ENCODE peak calls at places on chromosomes 4 and X, in ten cellular contexts. One of them, this sample, is unnamed.

GRCh38 chrX:119885554-119886428 is 9.9 kb upstream of the AKAP14 start:
- DNase-seq in neural crest cell: no peak
- DNase-seq in MCF 10A: peak; percentile 20
- DNase-seq in foreskin fibroblast: no peak
- DNase-seq in upper lobe of right lung: no peak
- DNase-seq in nephron progenitor cell: no peak
- DNase-seq in WTC11: no peak
- DNase-seq in psoas muscle: no peak
- DNase-seq in GM12865: peak; percentile 3
- DNase-seq in endodermal cell: no peak
- DNase-seq in this sample: no peak

GRCh38 chrX:9765737-9766098 is at the start of gene GPR143:
- DNase-seq in neural crest cell: no peak
- DNase-seq in MCF 10A: no peak
- DNase-seq in foreskin fibroblast: no peak
- DNase-seq in upper lobe of right lung: no peak
- DNase-seq in nephron progenitor cell: peak; percentile 23
- DNase-seq in WTC11: peak; percentile 36
- DNase-seq in psoas muscle: no peak
- DNase-seq in GM12865: no peak
- DNase-seq in endodermal cell: peak; percentile 73
- DNase-seq in this sample: no peak

GRCh38 chrX:10254746-10255145 is 98.0 kb downstream of the CLCN4 start:
- DNase-seq in neural crest cell: no peak
- DNase-seq in MCF 10A: peak; percentile 26
- DNase-seq in foreskin fibroblast: no peak
- DNase-seq in upper lobe of right lung: no peak
- DNase-seq in nephron progenitor cell: no peak
- DNase-seq in WTC11: no peak
- DNase-seq in psoas muscle: no peak
- DNase-seq in GM12865: no peak
- DNase-seq in endodermal cell: no peak
- DNase-seq in this sample: no peak

GRCh38 chrX:150365051-150365952 is 2.2 kb downstream of the MAMLD1 start:
- DNase-seq in neural crest cell: peak; percentile 72
- DNase-seq in MCF 10A: peak; percentile 51
- DNase-seq in foreskin fibroblast: peak; percentile 46
- DNase-seq in upper lobe of right lung: peak; percentile 83
- DNase-seq in nephron progenitor cell: peak; percentile 74
- DNase-seq in WTC11: peak; percentile 77
- DNase-seq in psoas muscle: peak; percentile 75
- DNase-seq in GM12865: no peak
- DNase-seq in endodermal cell: peak; percentile 89
- DNase-seq in this sample: peak; percentile 73

GRCh38 chrX:19867411-19867732 is 20.0 kb downstream of the SH3KBP1 start:
- DNase-seq in neural crest cell: no peak
- DNase-seq in MCF 10A: peak; percentile 43
- DNase-seq in foreskin fibroblast: no peak
- DNase-seq in upper lobe of right lung: no peak
- DNase-seq in nephron progenitor cell: no peak
- DNase-seq in WTC11: no peak
- DNase-seq in psoas muscle: no peak
- DNase-seq in GM12865: peak; percentile 38
- DNase-seq in endodermal cell: no peak
- DNase-seq in this sample: no peak

GRCh38 chr4:8850830-8851188 is 20.8 kb downstream of the HMX1 start:
- DNase-seq in neural crest cell: no peak
- DNase-seq in MCF 10A: no peak
- DNase-seq in foreskin fibroblast: no peak
- DNase-seq in upper lobe of right lung: no peak
- DNase-seq in nephron progenitor cell: no peak
- DNase-seq in WTC11: no peak
- DNase-seq in psoas muscle: no peak
- DNase-seq in GM12865: no peak
- DNase-seq in endodermal cell: no peak
- DNase-seq in this sample: peak; percentile 47

GRCh38 chr4:183765121-183765990 is 106.3 kb downstream of the TRAPPC11 start:
- DNase-seq in neural crest cell: no peak
- DNase-seq in MCF 10A: no peak
- DNase-seq in foreskin fibroblast: no peak
- DNase-seq in upper lobe of right lung: no peak
- DNase-seq in nephron progenitor cell: peak; percentile 27
- DNase-seq in WTC11: no peak
- DNase-seq in psoas muscle: no peak
- DNase-seq in GM12865: no peak
- DNase-seq in endodermal cell: no peak
- DNase-seq in this sample: no peak

GRCh38 chr4:139300431-139301142 is 718 bp upstream of the NAA15 start:
- DNase-seq in neural crest cell: no peak
- DNase-seq in MCF 10A: peak; percentile 74
- DNase-seq in foreskin fibroblast: peak; percentile 65
- DNase-seq in upper lobe of right lung: no peak
- DNase-seq in nephron progenitor cell: peak; percentile 13
- DNase-seq in WTC11: no peak
- DNase-seq in psoas muscle: no peak
- DNase-seq in GM12865: peak; percentile 48
- DNase-seq in endodermal cell: no peak
- DNase-seq in this sample: no peak

GRCh38 chr4:63618883-63619573 is 790.2 kb downstream of the TECRL start:
- DNase-seq in neural crest cell: no peak
- DNase-seq in MCF 10A: no peak
- DNase-seq in foreskin fibroblast: no peak
- DNase-seq in upper lobe of right lung: no peak
- DNase-seq in nephron progenitor cell: no peak
- DNase-seq in WTC11: no peak
- DNase-seq in psoas muscle: no peak
- DNase-seq in GM12865: no peak
- DNase-seq in endodermal cell: peak; percentile 44
- DNase-seq in this sample: no peak

GRCh38 chr4:106264331-106264728 is 51.7 kb downstream of the TBCK start:
- DNase-seq in neural crest cell: no peak
- DNase-seq in MCF 10A: peak; percentile 9
- DNase-seq in foreskin fibroblast: no peak
- DNase-seq in upper lobe of right lung: no peak
- DNase-seq in nephron progenitor cell: no peak
- DNase-seq in WTC11: no peak
- DNase-seq in psoas muscle: no peak
- DNase-seq in GM12865: no peak
- DNase-seq in endodermal cell: no peak
- DNase-seq in this sample: no peak

GRCh38 chrX:46793386-46794143 is 34.6 kb upstream of the SLC9A7 start:
- DNase-seq in neural crest cell: no peak
- DNase-seq in MCF 10A: no peak
- DNase-seq in foreskin fibroblast: no peak
- DNase-seq in upper lobe of right lung: no peak
- DNase-seq in nephron progenitor cell: no peak
- DNase-seq in WTC11: no peak
- DNase-seq in psoas muscle: no peak
- DNase-seq in GM12865: no peak
- DNase-seq in endodermal cell: no peak
- DNase-seq in this sample: no peak

GRCh38 chrX:48698306-48698705 is 1.8 kb downstream of the SUV39H1 start:
- DNase-seq in neural crest cell: no peak
- DNase-seq in MCF 10A: no peak
- DNase-seq in foreskin fibroblast: no peak
- DNase-seq in upper lobe of right lung: no peak
- DNase-seq in nephron progenitor cell: no peak
- DNase-seq in WTC11: no peak
- DNase-seq in psoas muscle: no peak
- DNase-seq in GM12865: no peak
- DNase-seq in endodermal cell: no peak
- DNase-seq in this sample: no peak

GRCh38 chrX:11180571-11180970 is 69.4 kb downstream of the HCCS start:
- DNase-seq in neural crest cell: no peak
- DNase-seq in MCF 10A: peak; percentile 11
- DNase-seq in foreskin fibroblast: no peak
- DNase-seq in upper lobe of right lung: no peak
- DNase-seq in nephron progenitor cell: no peak
- DNase-seq in WTC11: no peak
- DNase-seq in psoas muscle: no peak
- DNase-seq in GM12865: no peak
- DNase-seq in endodermal cell: no peak
- DNase-seq in this sample: no peak

GRCh38 chr4:155629183-155629825 is 37.3 kb upstream of the GUCY1A1 start:
- DNase-seq in neural crest cell: no peak
- DNase-seq in MCF 10A: peak; percentile 21
- DNase-seq in foreskin fibroblast: no peak
- DNase-seq in upper lobe of right lung: no peak
- DNase-seq in nephron progenitor cell: no peak
- DNase-seq in WTC11: no peak
- DNase-seq in psoas muscle: no peak
- DNase-seq in GM12865: no peak
- DNase-seq in endodermal cell: no peak
- DNase-seq in this sample: no peak

GRCh38 chr4:108001540-108001939 is 11.9 kb downstream of the HADH start:
- DNase-seq in neural crest cell: no peak
- DNase-seq in MCF 10A: no peak
- DNase-seq in foreskin fibroblast: no peak
- DNase-seq in upper lobe of right lung: no peak
- DNase-seq in nephron progenitor cell: no peak
- DNase-seq in WTC11: no peak
- DNase-seq in psoas muscle: no peak
- DNase-seq in GM12865: no peak
- DNase-seq in endodermal cell: no peak
- DNase-seq in this sample: no peak

GRCh38 chr4:87342872-87343271 is 20.2 kb upstream of the HSD17B13 start:
- DNase-seq in neural crest cell: no peak
- DNase-seq in MCF 10A: no peak
- DNase-seq in foreskin fibroblast: no peak
- DNase-seq in upper lobe of right lung: no peak
- DNase-seq in nephron progenitor cell: no peak
- DNase-seq in WTC11: no peak
- DNase-seq in psoas muscle: no peak
- DNase-seq in GM12865: no peak
- DNase-seq in endodermal cell: no peak
- DNase-seq in this sample: no peak

GRCh38 chrX:35890699-35891098 is 28.8 kb upstream of the CFAP47 start:
- DNase-seq in neural crest cell: no peak
- DNase-seq in MCF 10A: peak; percentile 79
- DNase-seq in foreskin fibroblast: no peak
- DNase-seq in upper lobe of right lung: peak; percentile 44
- DNase-seq in nephron progenitor cell: peak; percentile 24
- DNase-seq in WTC11: peak; percentile 29
- DNase-seq in psoas muscle: no peak
- DNase-seq in GM12865: peak; percentile 21
- DNase-seq in endodermal cell: peak; percentile 68
- DNase-seq in this sample: no peak

GRCh38 chr4:22356996-22357596 is 158.8 kb downstream of the ADGRA3 start:
- DNase-seq in neural crest cell: no peak
- DNase-seq in MCF 10A: peak; percentile 28
- DNase-seq in foreskin fibroblast: no peak
- DNase-seq in upper lobe of right lung: no peak
- DNase-seq in nephron progenitor cell: no peak
- DNase-seq in WTC11: no peak
- DNase-seq in psoas muscle: no peak
- DNase-seq in GM12865: peak; percentile 49
- DNase-seq in endodermal cell: peak; percentile 48
- DNase-seq in this sample: no peak

GRCh38 chr4:174099712-174100111 is 183.8 kb downstream of the FBXO8 start:
- DNase-seq in neural crest cell: no peak
- DNase-seq in MCF 10A: no peak
- DNase-seq in foreskin fibroblast: no peak
- DNase-seq in upper lobe of right lung: no peak
- DNase-seq in nephron progenitor cell: no peak
- DNase-seq in WTC11: no peak
- DNase-seq in psoas muscle: no peak
- DNase-seq in GM12865: no peak
- DNase-seq in endodermal cell: no peak
- DNase-seq in this sample: no peak

GRCh38 chrX:78514852-78515251 is 144.3 kb downstream of the RTL3 start:
- DNase-seq in neural crest cell: no peak
- DNase-seq in MCF 10A: peak; percentile 13
- DNase-seq in foreskin fibroblast: no peak
- DNase-seq in upper lobe of right lung: no peak
- DNase-seq in nephron progenitor cell: no peak
- DNase-seq in WTC11: peak; percentile 67
- DNase-seq in psoas muscle: no peak
- DNase-seq in GM12865: peak; percentile 9
- DNase-seq in endodermal cell: peak; percentile 84
- DNase-seq in this sample: no peak
- TF ChIP-seq CTCF in neural crest cell: no peak
- TF ChIP-seq CTCF in MCF 10A: no peak
- TF ChIP-seq CTCF in foreskin fibroblast: peak; percentile 11
- TF ChIP-seq CTCF in upper lobe of right lung: peak; percentile 14
- TF ChIP-seq CTCF in nephron progenitor cell: no peak
- TF ChIP-seq CTCF in WTC11: no peak
- TF ChIP-seq CTCF in psoas muscle: no peak
- TF ChIP-seq CTCF in GM12865: no peak
- TF ChIP-seq CTCF in endodermal cell: no peak
- TF ChIP-seq CTCF in this sample: no peak

DNA sequence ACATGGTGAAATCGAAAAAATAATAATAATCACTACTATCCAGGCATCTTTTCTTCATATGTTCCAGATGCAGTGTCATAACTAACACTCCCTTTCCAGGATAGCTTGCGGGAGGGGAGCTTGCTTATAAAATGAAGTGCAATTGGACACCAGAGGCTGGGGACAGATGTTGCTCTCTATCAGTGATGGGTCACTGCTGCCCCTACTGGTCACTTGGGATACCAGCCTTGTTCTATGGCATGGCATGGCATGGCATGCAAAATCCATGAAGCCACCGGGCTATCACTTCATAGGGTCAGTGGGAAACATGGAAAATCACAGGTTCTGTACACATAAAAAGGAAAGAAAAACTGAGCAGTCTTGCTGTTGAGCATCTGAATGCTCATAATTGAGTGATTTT is 168.1 kb downstream of the GLRA2 start:
- DNase-seq in neural crest cell: peak; percentile 21
- DNase-seq in MCF 10A: peak; percentile 74
- DNase-seq in foreskin fibroblast: no peak
- DNase-seq in upper lobe of right lung: no peak
- DNase-seq in nephron progenitor cell: peak; percentile 39
- DNase-seq in WTC11: peak; percentile 62
- DNase-seq in psoas muscle: peak; percentile 10
- DNase-seq in GM12865: peak; percentile 40
- DNase-seq in endodermal cell: peak; percentile 84
- DNase-seq in this sample: no peak
- TF ChIP-seq CTCF in neural crest cell: peak; percentile 55
- TF ChIP-seq CTCF in MCF 10A: peak; percentile 53
- TF ChIP-seq CTCF in foreskin fibroblast: peak; percentile 32
- TF ChIP-seq CTCF in upper lobe of right lung: peak; percentile 38
- TF ChIP-seq CTCF in nephron progenitor cell: peak; percentile 44
- TF ChIP-seq CTCF in WTC11: no peak
- TF ChIP-seq CTCF in psoas muscle: peak; percentile 33
- TF ChIP-seq CTCF in GM12865: peak; percentile 56
- TF ChIP-seq CTCF in endodermal cell: peak; percentile 78
- TF ChIP-seq CTCF in this sample: peak; percentile 21

GRCh38 chr4:189377576-189377975 is 563.1 kb upstream of the FRG1 start:
- DNase-seq in neural crest cell: no peak
- DNase-seq in MCF 10A: no peak
- DNase-seq in foreskin fibroblast: no peak
- DNase-seq in upper lobe of right lung: no peak
- DNase-seq in nephron progenitor cell: no peak
- DNase-seq in WTC11: no peak
- DNase-seq in psoas muscle: no peak
- DNase-seq in GM12865: no peak
- DNase-seq in endodermal cell: no peak
- DNase-seq in this sample: no peak
- TF ChIP-seq CTCF in neural crest cell: no peak
- TF ChIP-seq CTCF in MCF 10A: no peak
- TF ChIP-seq CTCF in foreskin fibroblast: no peak
- TF ChIP-seq CTCF in upper lobe of right lung: no peak
- TF ChIP-seq CTCF in nephron progenitor cell: no peak
- TF ChIP-seq CTCF in WTC11: no peak
- TF ChIP-seq CTCF in psoas muscle: no peak
- TF ChIP-seq CTCF in GM12865: no peak
- TF ChIP-seq CTCF in endodermal cell: no peak
- TF ChIP-seq CTCF in this sample: no peak

GRCh38 chrX:110156167-110156754 is 153.3 kb downstream of the TMEM164 start:
- DNase-seq in neural crest cell: no peak
- DNase-seq in MCF 10A: peak; percentile 29
- DNase-seq in foreskin fibroblast: no peak
- DNase-seq in upper lobe of right lung: no peak
- DNase-seq in nephron progenitor cell: no peak
- DNase-seq in WTC11: no peak
- DNase-seq in psoas muscle: no peak
- DNase-seq in GM12865: no peak
- DNase-seq in endodermal cell: no peak
- DNase-seq in this sample: no peak
- TF ChIP-seq CTCF in neural crest cell: peak; percentile 83
- TF ChIP-seq CTCF in MCF 10A: peak; percentile 34
- TF ChIP-seq CTCF in foreskin fibroblast: peak; percentile 18
- TF ChIP-seq CTCF in upper lobe of right lung: peak; percentile 50
- TF ChIP-seq CTCF in nephron progenitor cell: peak; percentile 50
- TF ChIP-seq CTCF in WTC11: no peak
- TF ChIP-seq CTCF in psoas muscle: peak; percentile 44
- TF ChIP-seq CTCF in GM12865: peak; percentile 24
- TF ChIP-seq CTCF in endodermal cell: peak; percentile 83
- TF ChIP-seq CTCF in this sample: peak; percentile 54